ENCODE peak calls at places on chromosomes 6 and 20, in four cellular contexts. J, A, R and C are unnamed samples.

GRCh38 chr6:143427109-143427817 is 23.2 kb downstream of the ADAT2 start:
- DNase-seq in J (peak; percentile 84), R (peak; percentile 85), A (peak; percentile 71), C (peak; percentile 93)

GRCh38 chr6:109458774-109459531 is 3.4 kb upstream of the MICAL1 start:
- DNase-seq in J (no peak), A (no peak), R (no peak), C (no peak)

GRCh38 chr6:69926745-69927144 is 60.4 kb downstream of the COL19A1 start:
- DNase-seq in J (no peak), A (no peak), R (no peak), C (no peak)

GRCh38 chr20:40442181-40442963 is 246.7 kb downstream of the MAFB start:
- DNase-seq in J (peak; percentile 51), A (no peak), R (peak; percentile 12), C (no peak)

GRCh38 chr6:17648745-17649144 is 48.6 kb downstream of the FAM8A1 start:
- DNase-seq in R (no peak), A (no peak), J (no peak), C (no peak)

GRCh38 chr20:1802385-1803215 is 92.6 kb upstream of the SIRPA start:
- DNase-seq in J (peak; percentile 79), A (peak; percentile 70), R (peak; percentile 71), C (peak; percentile 51)

GRCh38 chr20:60266184-60266823 is 308.1 kb downstream of the CDH26 start:
- DNase-seq in J (no peak), A (no peak), R (no peak), C (no peak)

GRCh38 chr6:49553353-49553752 is 2.9 kb downstream of the C6orf141 start:
- DNase-seq in J (no peak), R (no peak), A (no peak), C (peak; percentile 69)

GRCh38 chr6:154289818-154290508 is 66.6 kb downstream of the IPCEF1 start:
- DNase-seq in A (no peak), J (no peak), R (no peak), C (no peak)

GRCh38 chr6:17045581-17046322 is 56.1 kb upstream of the STMND1 start:
- DNase-seq in R (peak; percentile 48), A (peak; percentile 10), J (no peak), C (peak; percentile 82)

GRCh38 chr6:153435787-153436186 is 304.7 kb upstream of the RGS17 start:
- DNase-seq in J (no peak), R (no peak), A (no peak), C (no peak)

GRCh38 chr6:144232434-144233223 is 52.5 kb upstream of the UTRN start:
- DNase-seq in R (no peak), J (no peak), A (no peak), C (no peak)

GRCh38 chr20:2151805-2152727 is 50.4 kb downstream of the STK35 start:
- DNase-seq in A (no peak), J (no peak), R (peak; percentile 25), C (peak; percentile 87)

GRCh38 chr6:10890151-10890550 is 3.3 kb downstream of the SYCP2L start:
- DNase-seq in A (no peak), J (no peak), R (no peak), C (no peak)

GRCh38 chr20:48697845-48698491 is 129.8 kb downstream of the PREX1 start:
- DNase-seq in A (peak; percentile 84), J (no peak), R (peak; percentile 92), C (peak; percentile 84)

GRCh38 chr20:63772781-63773520 is 33.4 kb downstream of the SLC2A4RG start:
- DNase-seq in A (peak; percentile 31), R (no peak), J (no peak), C (peak; percentile 41)

GRCh38 chr20:25319241-25320034 is 71.2 kb downstream of the ABHD12 start:
- DNase-seq in J (no peak), R (no peak), A (no peak), C (no peak)

GRCh38 chr6:152598858-152599537 is 38.2 kb downstream of the SYNE1 start:
- DNase-seq in R (peak; percentile 7), J (no peak), A (no peak), C (peak; percentile 7)

GRCh38 chr20:31934968-31935764 is 16.7 kb downstream of the PDRG1 start:
- DNase-seq in R (no peak), J (peak; percentile 49), A (no peak), C (no peak)

GRCh38 chr20:63315982-63316491 is 23.1 kb downstream of the COL20A1 start:
- DNase-seq in J (no peak), R (no peak), A (no peak), C (no peak)

GRCh38 chr20:48722737-48723191 is 105.0 kb downstream of the PREX1 start:
- DNase-seq in A (no peak), R (peak; percentile 62), J (no peak), C (peak; percentile 65)

GRCh38 chr6:113696960-113697359 is 160.2 kb upstream of the MARCKS start:
- DNase-seq in J (no peak), R (no peak), A (no peak), C (peak; percentile 40)

GRCh38 chr20:15396026-15396425 is 1058.6 kb upstream of the FLRT3 start:
- DNase-seq in R (no peak), A (no peak), J (no peak), C (no peak)

GRCh38 chr20:18727032-18727508 is 86.5 kb upstream of the SCP2D1 start:
- DNase-seq in J (no peak), R (no peak), A (no peak), C (no peak)

GRCh38 chr6:40536442-40536841 is 50.7 kb downstream of the LRFN2 start:
- DNase-seq in J (peak; percentile 54), R (no peak), A (no peak), C (no peak)

GRCh38 chr6:35691027-35691824 is 2.5 kb upstream of the FKBP5 start:
- DNase-seq in R (peak; percentile 95), A (peak; percentile 82), J (no peak), C (peak; percentile 81)

GRCh38 chr6:167098825-167099225 is 24.1 kb upstream of the CCR6 start:
- DNase-seq in J (no peak), A (no peak), R (no peak), C (no peak)

GRCh38 chr20:3933126-3933684 is 44.0 kb downstream of the PANK2 start:
- DNase-seq in A (no peak), J (no peak), R (no peak), C (no peak)

GRCh38 chr6:57177545-57178225 is 5.6 kb downstream of the BAG2 start:
- DNase-seq in A (peak; percentile 24), J (no peak), R (peak; percentile 74), C (peak; percentile 64)

GRCh38 chr6:160139420-160139851 is 17.8 kb downstream of the SLC22A1 start:
- DNase-seq in R (peak; percentile 90), A (no peak), J (no peak), C (peak; percentile 82)

GRCh38 chr6:160138839-160139419 is 17.3 kb downstream of the SLC22A1 start:
- DNase-seq in J (no peak), R (no peak), A (no peak), C (no peak)

GRCh38 chr6:160135922-160136655 is 14.5 kb downstream of the SLC22A1 start:
- DNase-seq in J (no peak), A (no peak), R (no peak), C (no peak)

GRCh38 chr6:160137130-160137988 is 15.7 kb downstream of the SLC22A1 start:
- DNase-seq in J (no peak), A (no peak), R (no peak), C (no peak)

DNA sequence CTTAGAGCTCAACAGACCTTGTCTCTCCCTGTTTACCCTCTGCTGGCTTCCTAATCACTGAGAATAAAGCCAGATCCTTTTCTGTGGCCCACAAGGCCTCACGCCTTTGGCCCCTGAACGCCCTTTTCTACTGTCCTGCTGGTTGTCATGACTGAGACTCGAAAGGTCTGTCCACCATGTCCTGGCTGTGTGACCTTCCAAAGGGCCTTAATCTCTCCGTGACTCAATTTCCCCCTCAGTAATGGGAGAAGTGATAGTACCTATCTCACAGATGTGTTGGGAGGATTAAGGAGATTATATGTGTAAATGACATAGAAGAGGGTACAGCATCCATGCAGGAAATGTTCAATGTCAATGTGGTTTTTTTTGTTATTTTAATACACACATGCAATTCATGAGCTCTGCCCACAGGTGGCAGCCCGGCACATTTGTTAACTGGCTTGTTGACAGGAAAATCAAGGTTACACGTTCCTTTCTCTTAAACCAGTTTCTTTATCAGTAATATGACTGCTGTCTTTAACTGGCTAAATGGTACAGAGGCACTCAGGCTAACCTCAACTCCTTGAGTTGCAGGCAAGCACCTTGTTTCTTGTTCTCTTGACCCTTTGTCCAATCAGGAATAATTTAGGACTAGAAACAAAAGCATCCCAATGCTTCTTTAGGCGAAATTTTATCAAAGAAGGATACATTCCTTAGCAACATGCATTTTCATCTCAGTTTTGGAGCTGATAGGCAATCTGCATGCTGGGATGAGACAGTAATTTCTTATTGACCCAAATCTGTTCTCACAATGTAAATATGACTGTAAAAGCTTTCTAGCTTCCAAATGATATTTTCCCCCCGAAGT is 16.6 kb downstream of the SLC22A1 start:
- DNase-seq in J (peak; percentile 66), A (peak; percentile 48), R (peak; percentile 84), C (peak; percentile 60)
- TF ChIP-seq CTCF in J (peak; percentile 64), A (peak; percentile 76), R (peak; percentile 78), C (peak; percentile 77)

DNA sequence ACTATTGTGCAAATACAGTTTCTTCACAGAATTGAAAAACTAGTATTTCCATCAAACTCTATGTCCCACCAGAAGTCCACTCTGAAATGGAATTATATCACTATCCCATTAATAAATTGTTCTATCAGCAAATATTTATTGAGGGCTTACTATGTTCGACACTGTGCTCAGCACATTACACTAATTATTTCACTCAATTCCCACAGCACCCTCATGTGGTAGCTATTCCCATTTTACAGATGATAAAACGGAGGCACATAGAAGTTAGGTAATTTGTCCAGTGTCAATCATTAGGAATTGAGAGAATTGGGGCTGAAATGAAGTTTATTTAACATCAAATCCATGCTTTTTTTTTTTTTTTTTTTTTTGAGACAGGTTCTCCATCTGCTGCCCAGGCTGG is 52.5 kb downstream of the MKKS start:
- DNase-seq in A (no peak), R (no peak), J (no peak), C (peak; percentile 17)
- TF ChIP-seq CTCF in A (no peak), R (no peak), J (no peak), C (no peak)

GRCh38 chr6:134282816-134283215 is 35.1 kb downstream of the SGK1 start:
- DNase-seq in R (no peak), A (no peak), J (no peak), C (peak; percentile 12)
- TF ChIP-seq CTCF in R (no peak), A (no peak), J (no peak), C (no peak)

GRCh38 chr20:6074145-6074561 is 20.3 kb upstream of the LRRN4 start:
- DNase-seq in A (no peak), J (no peak), R (peak; percentile 26), C (no peak)
- TF ChIP-seq CTCF in A (peak; percentile 31), J (peak; percentile 38), R (peak; percentile 31), C (peak; percentile 16)